ENCODE peak calls at places on chromosomes 7 and 10, in eight cellular contexts. D is SK-N-SH, Y is H1, Q is K562, A is suprapubic skin, V is HepG2, M is transverse colon, S is A549. O is an unnamed sample. For H3K4me1, the result is how much of the 10 kb centered on the place peaks cover.

GRCh38 chr10:82358486-82359097 is 483.6 kb downstream of the NRG3 start:
- DNase-seq in M (no peak), S (no peak), Q (no peak), D (no peak), V (no peak), Y (no peak), A (no peak), O (no peak)

GRCh38 chr10:125037145-125037544 is 95.2 kb downstream of the ZRANB1 start:
- DNase-seq in S (peak), M (peak), Y (no peak), V (peak), Q (no peak), A (no peak), D (no peak), O (no peak)

GRCh38 chr10:484925-485661 is 204.4 kb downstream of the DIP2C start:
- DNase-seq in Y (no peak), Q (no peak), D (no peak), S (no peak), V (no peak), M (no peak), A (no peak), O (no peak)

GRCh38 chr7:156167987-156168386 is 355.7 kb upstream of the SHH start:
- DNase-seq in M (no peak), A (no peak), S (no peak), Y (no peak), D (no peak), Q (no peak), V (no peak), O (no peak)

GRCh38 chr7:30148951-30149459 is 14.2 kb downstream of the MTURN start:
- DNase-seq in Q (no peak), M (no peak), D (no peak), S (no peak), V (no peak), A (no peak), Y (no peak), O (no peak)

GRCh38 chr10:118900617-118901016 is 128.9 kb upstream of the NANOS1 start:
- DNase-seq in Q (no peak), M (no peak), A (no peak), Y (no peak), D (no peak), V (no peak), S (no peak), O (no peak)

GRCh38 chr10:67036808-67037207 is 111.0 kb downstream of the LRRTM3 start:
- DNase-seq in Y (no peak), Q (no peak), S (no peak), D (no peak), A (no peak), M (no peak), V (no peak), O (no peak)

GRCh38 chr10:24331457-24331856 is 122.5 kb downstream of the KIAA1217 start:
- DNase-seq in Y (no peak), V (no peak), D (no peak), Q (no peak), M (peak), A (no peak), S (peak), O (peak)

GRCh38 chr10:103231047-103231551 is 14.6 kb upstream of the RPEL1 start:
- DNase-seq in M (no peak), V (peak), Y (peak), S (peak), Q (no peak), A (no peak), D (no peak), O (no peak)

GRCh38 chr7:151722533-151722932 is 154.4 kb downstream of the PRKAG2 start:
- DNase-seq in S (no peak), Y (no peak), D (peak), V (no peak), Q (no peak), A (no peak), M (no peak), O (no peak)
- H3K4me1 ChIP-seq in S (under half), Y (under half), D (under half), V (under half), Q (under half), A (under half), M (under half), O (under half)

DNA sequence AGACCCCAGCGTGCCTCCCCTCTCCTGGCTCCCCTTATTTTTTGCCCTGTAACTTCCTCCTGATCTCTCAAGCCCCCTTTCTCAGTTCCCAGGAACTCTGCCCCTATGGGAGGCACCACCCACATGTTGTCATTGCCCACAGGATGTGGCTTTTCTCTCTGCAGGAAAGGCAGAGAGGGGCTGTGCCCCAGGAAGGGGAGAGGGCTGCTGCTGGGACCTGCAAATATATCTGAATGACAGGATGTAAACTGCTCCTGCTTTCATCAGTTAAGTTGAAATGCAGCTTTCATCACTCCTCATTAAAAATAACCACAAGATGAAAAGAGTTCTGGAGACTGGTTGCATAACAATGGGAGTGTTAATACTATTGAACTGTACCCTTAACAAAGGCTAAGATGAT is 103.3 kb downstream of the CLEC2L start:
- DNase-seq in D (no peak), Y (no peak), V (no peak), S (no peak), Q (no peak), A (no peak), M (no peak), O (no peak)
- TF ChIP-seq EP300 in D (no peak), Y (no peak), V (no peak), S (no peak), Q (no peak), A (no peak), M (no peak), O (no peak)

DNA sequence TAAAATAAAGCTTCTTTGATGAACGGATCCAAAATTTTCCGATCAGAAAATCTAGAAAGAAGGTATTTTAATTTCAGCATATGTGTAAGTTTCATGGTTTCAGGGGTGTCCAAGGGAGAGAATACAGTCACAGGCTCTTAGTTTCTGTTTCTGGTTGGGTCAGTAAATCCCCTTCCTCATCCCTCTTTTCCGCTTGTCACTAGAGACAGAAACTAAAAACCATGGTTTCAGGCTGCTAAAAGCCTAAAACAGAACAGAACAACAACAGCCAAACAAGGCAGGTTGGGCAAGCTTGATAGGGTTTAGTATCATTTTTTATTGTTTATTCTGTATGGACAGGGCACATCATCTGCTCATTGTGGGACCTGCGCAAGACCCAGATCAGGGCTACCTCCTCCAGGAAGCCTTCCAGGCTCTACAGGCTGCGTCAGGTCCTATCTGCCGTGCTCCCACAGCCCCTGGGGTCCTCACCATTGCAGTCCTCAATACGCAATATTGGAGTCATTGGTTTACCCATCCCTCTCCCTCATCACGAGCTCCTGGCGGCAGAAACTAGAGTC is 70.3 kb upstream of the CUX1 start:
- DNase-seq in Y (no peak), S (no peak), D (no peak), Q (no peak), V (no peak), M (no peak), A (no peak), O (no peak)
- H3K4me1 ChIP-seq in Y (under half), S (under half), D (under half), Q (under half), V (under half), M (under half), A (under half), O (under half)

DNA sequence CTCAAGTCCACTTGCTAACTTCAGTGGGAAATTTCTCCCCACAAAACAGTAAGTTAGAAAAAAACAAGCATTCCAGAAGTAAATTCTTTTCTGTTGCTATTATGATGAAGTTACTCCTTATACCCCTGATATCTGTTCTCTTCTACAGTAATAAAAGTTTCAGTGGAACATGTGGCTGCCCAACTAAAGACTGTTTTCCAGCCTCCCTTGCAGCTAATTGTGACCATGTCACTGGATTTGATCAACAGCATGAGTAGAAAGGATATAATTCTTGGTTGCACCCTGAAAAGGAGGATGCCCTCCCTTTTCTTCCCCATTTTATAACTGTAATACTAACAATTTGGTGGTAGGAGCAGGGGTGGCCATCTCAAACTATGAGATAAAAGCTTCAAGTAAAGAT is 40.6 kb downstream of the IMMP2L start:
- DNase-seq in A (no peak), Y (no peak), M (no peak), S (no peak), D (no peak), Q (no peak), V (no peak), O (no peak)
- TF ChIP-seq EP300 in A (no peak), Y (no peak), M (no peak), S (no peak), D (no peak), Q (no peak), V (no peak), O (no peak)

DNA sequence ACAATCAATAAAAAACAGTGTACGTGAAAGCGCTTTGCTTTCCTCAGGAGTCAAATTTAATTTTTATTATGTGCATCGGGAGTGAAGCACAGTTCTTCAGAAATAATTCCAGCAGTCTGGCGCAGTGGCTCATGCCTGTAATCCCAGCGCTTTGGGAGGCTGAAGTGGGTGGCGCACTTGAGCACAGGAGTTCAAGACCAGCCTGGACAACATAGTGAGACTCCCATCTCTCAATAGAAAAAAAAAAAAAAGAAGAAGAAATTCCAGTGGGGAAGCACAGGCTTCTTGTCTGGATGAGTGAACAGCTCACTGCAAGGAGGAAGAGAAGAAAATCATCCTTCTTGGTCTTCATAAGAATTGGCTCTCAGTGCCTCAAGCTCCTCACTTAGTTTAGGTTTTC is 27.8 kb downstream of the LMTK2 start:
- DNase-seq in Q (no peak), A (no peak), M (no peak), Y (no peak), V (no peak), D (no peak), S (no peak), O (no peak)
- H3K4me1 ChIP-seq in Q (under half), A (under half), M (under half), Y (under half), V (half or more), D (under half), S (half or more), O (under half)

GRCh38 chr10:128860574-128860973 is 606.5 kb upstream of the MGMT start:
- DNase-seq in M (no peak), Q (no peak), V (no peak), D (no peak), Y (no peak), A (peak), S (no peak), O (no peak)

GRCh38 chr10:128861018-128861565 is 605.9 kb upstream of the MGMT start:
- DNase-seq in Q (no peak), Y (no peak), S (no peak), D (no peak), V (no peak), A (peak), M (no peak), O (no peak)

GRCh38 chr10:128855656-128856428 is 611.2 kb upstream of the MGMT start:
- DNase-seq in Y (no peak), Q (no peak), A (no peak), M (no peak), S (no peak), D (no peak), V (no peak), O (no peak)

GRCh38 chr10:128863411-128863810 is 603.6 kb upstream of the MGMT start:
- DNase-seq in Y (no peak), S (no peak), Q (no peak), A (peak), M (no peak), D (no peak), V (no peak), O (no peak)

GRCh38 chr10:128859738-128860386 is 607.2 kb upstream of the MGMT start:
- DNase-seq in V (peak), A (peak), Q (peak), D (peak), Y (no peak), S (peak), M (peak), O (no peak)
- TF ChIP-seq EP300 in V (no peak), A (no peak), Q (no peak), D (no peak), Y (no peak), S (no peak), M (no peak), O (no peak)

GRCh38 chr7:55190511-55191160 is 171.8 kb downstream of the EGFR start:
- DNase-seq in Q (no peak), Y (no peak), A (no peak), V (no peak), D (no peak), S (no peak), M (no peak), O (no peak)
- H3K4me1 ChIP-seq in Q (under half), Y (under half), A (under half), V (half or more), D (half or more), S (under half), M (under half), O (under half)